ENCODE peak calls at places on chromosomes 11 and 22, in nine cellular contexts. One of them, this sample, is unnamed.

GRCh38 chr22:30445438-30445936 is 19.9 kb downstream of the MTFP1 start:
- DNase-seq in GM12891: no peak
- DNase-seq in heart left ventricle: no peak
- DNase-seq in SW480: no peak
- DNase-seq in right lobe of liver: no peak
- DNase-seq in cardiac fibroblast: peak
- DNase-seq in substantia nigra: no peak
- DNase-seq in HCEC 1CT: peak
- DNase-seq in NCI-H1092: no peak
- DNase-seq in this sample: no peak

GRCh38 chr11:94544582-94544831 is 786 bp downstream of the FUT4 start:
- DNase-seq in GM12891: no peak
- DNase-seq in heart left ventricle: peak
- DNase-seq in SW480: no peak
- DNase-seq in right lobe of liver: no peak
- DNase-seq in cardiac fibroblast: no peak
- DNase-seq in substantia nigra: no peak
- DNase-seq in HCEC 1CT: no peak
- DNase-seq in NCI-H1092: no peak
- DNase-seq in this sample: no peak

GRCh38 chr22:47432683-47433082 is 670.2 kb downstream of the TBC1D22A start:
- DNase-seq in GM12891: no peak
- DNase-seq in heart left ventricle: no peak
- DNase-seq in SW480: no peak
- DNase-seq in right lobe of liver: no peak
- DNase-seq in cardiac fibroblast: no peak
- DNase-seq in substantia nigra: no peak
- DNase-seq in HCEC 1CT: no peak
- DNase-seq in NCI-H1092: no peak
- DNase-seq in this sample: no peak

GRCh38 chr11:1546536-1547466 is 25.3 kb downstream of the DUSP8 start:
- DNase-seq in GM12891: peak
- DNase-seq in heart left ventricle: peak
- DNase-seq in SW480: peak
- DNase-seq in right lobe of liver: no peak
- DNase-seq in cardiac fibroblast: peak
- DNase-seq in substantia nigra: no peak
- DNase-seq in HCEC 1CT: peak
- DNase-seq in NCI-H1092: peak
- DNase-seq in this sample: peak

GRCh38 chr22:41939981-41940852 is 6.7 kb downstream of the CENPM start:
- DNase-seq in GM12891: no peak
- DNase-seq in heart left ventricle: no peak
- DNase-seq in SW480: peak
- DNase-seq in right lobe of liver: no peak
- DNase-seq in cardiac fibroblast: no peak
- DNase-seq in substantia nigra: no peak
- DNase-seq in HCEC 1CT: no peak
- DNase-seq in NCI-H1092: no peak
- DNase-seq in this sample: no peak

GRCh38 chr11:34160791-34161190 is 55.4 kb downstream of the NAT10 start:
- DNase-seq in GM12891: no peak
- DNase-seq in heart left ventricle: no peak
- DNase-seq in SW480: no peak
- DNase-seq in right lobe of liver: no peak
- DNase-seq in cardiac fibroblast: no peak
- DNase-seq in substantia nigra: no peak
- DNase-seq in HCEC 1CT: no peak
- DNase-seq in NCI-H1092: no peak
- DNase-seq in this sample: no peak

GRCh38 chr22:46163498-46163897 is 13.2 kb downstream of the PPARA start:
- DNase-seq in GM12891: no peak
- DNase-seq in heart left ventricle: no peak
- DNase-seq in SW480: no peak
- DNase-seq in right lobe of liver: no peak
- DNase-seq in cardiac fibroblast: no peak
- DNase-seq in substantia nigra: no peak
- DNase-seq in HCEC 1CT: no peak
- DNase-seq in NCI-H1092: no peak
- DNase-seq in this sample: no peak

GRCh38 chr22:37050913-37051628 is 471 bp upstream of the KCTD17 start:
- DNase-seq in GM12891: no peak
- DNase-seq in heart left ventricle: no peak
- DNase-seq in SW480: no peak
- DNase-seq in right lobe of liver: no peak
- DNase-seq in cardiac fibroblast: no peak
- DNase-seq in substantia nigra: no peak
- DNase-seq in HCEC 1CT: no peak
- DNase-seq in NCI-H1092: no peak
- DNase-seq in this sample: no peak

GRCh38 chr11:120344302-120345004 is 8.2 kb downstream of the ARHGEF12 start:
- DNase-seq in GM12891: peak
- DNase-seq in heart left ventricle: no peak
- DNase-seq in SW480: peak
- DNase-seq in right lobe of liver: no peak
- DNase-seq in cardiac fibroblast: peak
- DNase-seq in substantia nigra: no peak
- DNase-seq in HCEC 1CT: peak
- DNase-seq in NCI-H1092: no peak
- DNase-seq in this sample: no peak

GRCh38 chr11:30733748-30734147 is 147.6 kb upstream of the MPPED2 start:
- DNase-seq in GM12891: no peak
- DNase-seq in heart left ventricle: no peak
- DNase-seq in SW480: no peak
- DNase-seq in right lobe of liver: no peak
- DNase-seq in cardiac fibroblast: no peak
- DNase-seq in substantia nigra: no peak
- DNase-seq in HCEC 1CT: no peak
- DNase-seq in NCI-H1092: no peak
- DNase-seq in this sample: no peak

GRCh38 chr11:117906710-117907109 is 22.5 kb downstream of the TMPRSS13 start:
- DNase-seq in GM12891: no peak
- DNase-seq in heart left ventricle: no peak
- DNase-seq in SW480: no peak
- DNase-seq in right lobe of liver: no peak
- DNase-seq in cardiac fibroblast: no peak
- DNase-seq in substantia nigra: no peak
- DNase-seq in HCEC 1CT: no peak
- DNase-seq in NCI-H1092: no peak
- DNase-seq in this sample: no peak

GRCh38 chr11:70048279-70049024 is 29.7 kb upstream of the ANO1 start:
- DNase-seq in GM12891: no peak
- DNase-seq in heart left ventricle: no peak
- DNase-seq in SW480: peak
- DNase-seq in right lobe of liver: no peak
- DNase-seq in cardiac fibroblast: no peak
- DNase-seq in substantia nigra: no peak
- DNase-seq in HCEC 1CT: no peak
- DNase-seq in NCI-H1092: no peak
- DNase-seq in this sample: no peak

GRCh38 chr11:122882809-122883681 is 486 bp downstream of the JHY start:
- DNase-seq in GM12891: peak
- DNase-seq in heart left ventricle: peak
- DNase-seq in SW480: peak
- DNase-seq in right lobe of liver: peak
- DNase-seq in cardiac fibroblast: peak
- DNase-seq in substantia nigra: no peak
- DNase-seq in HCEC 1CT: peak
- DNase-seq in NCI-H1092: peak
- DNase-seq in this sample: peak

GRCh38 chr11:3632070-3632660 is 9.6 kb downstream of the ART5 start:
- DNase-seq in GM12891: no peak
- DNase-seq in heart left ventricle: no peak
- DNase-seq in SW480: no peak
- DNase-seq in right lobe of liver: no peak
- DNase-seq in cardiac fibroblast: no peak
- DNase-seq in substantia nigra: no peak
- DNase-seq in HCEC 1CT: no peak
- DNase-seq in NCI-H1092: no peak
- DNase-seq in this sample: no peak

GRCh38 chr11:97772696-97773095 is 1248.1 kb upstream of the CNTN5 start:
- DNase-seq in GM12891: no peak
- DNase-seq in heart left ventricle: no peak
- DNase-seq in SW480: no peak
- DNase-seq in right lobe of liver: no peak
- DNase-seq in cardiac fibroblast: peak
- DNase-seq in substantia nigra: no peak
- DNase-seq in HCEC 1CT: no peak
- DNase-seq in NCI-H1092: no peak
- DNase-seq in this sample: no peak

GRCh38 chr11:13249992-13250391 is 27.6 kb upstream of the BMAL1 start:
- DNase-seq in GM12891: no peak
- DNase-seq in heart left ventricle: no peak
- DNase-seq in SW480: peak
- DNase-seq in right lobe of liver: no peak
- DNase-seq in cardiac fibroblast: peak
- DNase-seq in substantia nigra: no peak
- DNase-seq in HCEC 1CT: peak
- DNase-seq in NCI-H1092: no peak
- DNase-seq in this sample: no peak

GRCh38 chr11:125348141-125348651 is 147.9 kb downstream of the FEZ1 start:
- DNase-seq in GM12891: no peak
- DNase-seq in heart left ventricle: no peak
- DNase-seq in SW480: no peak
- DNase-seq in right lobe of liver: no peak
- DNase-seq in cardiac fibroblast: no peak
- DNase-seq in substantia nigra: no peak
- DNase-seq in HCEC 1CT: no peak
- DNase-seq in NCI-H1092: no peak
- DNase-seq in this sample: no peak

GRCh38 chr22:35627267-35628041 is 10.3 kb upstream of the MB start:
- DNase-seq in GM12891: peak
- DNase-seq in heart left ventricle: peak
- DNase-seq in SW480: peak
- DNase-seq in right lobe of liver: peak
- DNase-seq in cardiac fibroblast: peak
- DNase-seq in substantia nigra: no peak
- DNase-seq in HCEC 1CT: peak
- DNase-seq in NCI-H1092: peak
- DNase-seq in this sample: peak

GRCh38 chr11:16179668-16180067 is 176.7 kb downstream of the SOX6 start:
- DNase-seq in GM12891: no peak
- DNase-seq in heart left ventricle: no peak
- DNase-seq in SW480: no peak
- DNase-seq in right lobe of liver: no peak
- DNase-seq in cardiac fibroblast: peak
- DNase-seq in substantia nigra: no peak
- DNase-seq in HCEC 1CT: peak
- DNase-seq in NCI-H1092: no peak
- DNase-seq in this sample: no peak

GRCh38 chr11:77068461-77069335 is 1.9 kb downstream of the CAPN5 start:
- DNase-seq in GM12891: no peak
- DNase-seq in heart left ventricle: no peak
- DNase-seq in SW480: no peak
- DNase-seq in right lobe of liver: peak
- DNase-seq in cardiac fibroblast: no peak
- DNase-seq in substantia nigra: no peak
- DNase-seq in HCEC 1CT: no peak
- DNase-seq in NCI-H1092: no peak
- DNase-seq in this sample: no peak

GRCh38 chr11:13761712-13762111 is 93.2 kb downstream of the FAR1 start:
- DNase-seq in GM12891: no peak
- DNase-seq in heart left ventricle: no peak
- DNase-seq in SW480: peak
- DNase-seq in right lobe of liver: no peak
- DNase-seq in cardiac fibroblast: no peak
- DNase-seq in substantia nigra: no peak
- DNase-seq in HCEC 1CT: no peak
- DNase-seq in NCI-H1092: no peak
- DNase-seq in this sample: no peak

GRCh38 chr11:23211221-23211620 is 350.9 kb upstream of the CCDC179 start:
- DNase-seq in GM12891: no peak
- DNase-seq in heart left ventricle: no peak
- DNase-seq in SW480: no peak
- DNase-seq in right lobe of liver: no peak
- DNase-seq in cardiac fibroblast: no peak
- DNase-seq in substantia nigra: no peak
- DNase-seq in HCEC 1CT: no peak
- DNase-seq in NCI-H1092: no peak
- DNase-seq in this sample: no peak

GRCh38 chr11:93740031-93740801 is 1.1 kb downstream of the TAF1D start:
- DNase-seq in GM12891: no peak
- DNase-seq in heart left ventricle: peak
- DNase-seq in SW480: peak
- DNase-seq in right lobe of liver: no peak
- DNase-seq in cardiac fibroblast: peak
- DNase-seq in substantia nigra: no peak
- DNase-seq in HCEC 1CT: peak
- DNase-seq in NCI-H1092: no peak
- DNase-seq in this sample: no peak

GRCh38 chr11:65903715-65904114 is 3.5 kb upstream of the FOSL1 start:
- DNase-seq in GM12891: no peak
- DNase-seq in heart left ventricle: no peak
- DNase-seq in SW480: peak
- DNase-seq in right lobe of liver: no peak
- DNase-seq in cardiac fibroblast: no peak
- DNase-seq in substantia nigra: no peak
- DNase-seq in HCEC 1CT: no peak
- DNase-seq in NCI-H1092: no peak
- DNase-seq in this sample: no peak

GRCh38 chr11:134124660-134125451 is 56.0 kb downstream of the JAM3 start:
- DNase-seq in GM12891: no peak
- DNase-seq in heart left ventricle: peak
- DNase-seq in SW480: no peak
- DNase-seq in right lobe of liver: no peak
- DNase-seq in cardiac fibroblast: peak
- DNase-seq in substantia nigra: peak
- DNase-seq in HCEC 1CT: peak
- DNase-seq in NCI-H1092: no peak
- DNase-seq in this sample: peak

This sample was measured in frontal cortex.